ENCODE peak calls at places on chromosomes 5 and 9, in four cellular contexts. G is CD8-positive, alpha-beta T cell; L is A549; M is fibroblast of lung. S is an unnamed sample.

GRCh38 chr5:89308606-89309040 is 425.6 kb upstream of the MEF2C start:
- DNase-seq in G (no peak), L (no peak), M (no peak), S (no peak)

GRCh38 chr5:77876862-77877502 is 100.8 kb upstream of the TBCA start:
- DNase-seq in G (no peak), L (no peak), M (no peak), S (no peak)

GRCh38 chr5:102690910-102691309 is 64.2 kb upstream of the PAM start:
- DNase-seq in G (no peak), L (no peak), M (no peak), S (no peak)

GRCh38 chr9:128097156-128098016 is 29.4 kb downstream of the SLC25A25 start:
- DNase-seq in G (no peak), L (no peak), M (peak; percentile 37), S (no peak)

GRCh38 chr9:19583890-19584289 is 175.1 kb downstream of the ACER2 start:
- DNase-seq in G (no peak), L (no peak), M (no peak), S (no peak)

GRCh38 chr5:178394074-178394473 is 161.5 kb upstream of the PHYKPL start:
- DNase-seq in G (no peak), L (no peak), M (no peak), S (no peak)

GRCh38 chr9:19181556-19181955 is 48.9 kb upstream of the DENND4C start:
- DNase-seq in G (no peak), L (no peak), M (no peak), S (no peak)

GRCh38 chr5:1040571-1040970 is 32.0 kb downstream of the NKD2 start:
- DNase-seq in G (no peak), L (no peak), M (no peak), S (no peak)

GRCh38 chr5:139061274-139061673 is 136.9 kb downstream of the SIL1 start:
- DNase-seq in G (no peak), L (no peak), M (peak; percentile 84), S (peak; percentile 71)

GRCh38 chr5:113902917-113903681 is 389.6 kb downstream of the YTHDC2 start:
- DNase-seq in G (no peak), L (no peak), M (no peak), S (no peak)

GRCh38 chr5:140632366-140633080 is 452 bp downstream of the CD14 start:
- DNase-seq in G (peak; percentile 33), L (no peak), M (peak; percentile 65), S (peak; percentile 9)

GRCh38 chr5:77885501-77885900 is 109.4 kb upstream of the TBCA start:
- DNase-seq in G (no peak), L (no peak), M (no peak), S (no peak)

GRCh38 chr9:128575469-128575868 is 23.1 kb downstream of the SPTAN1 start:
- DNase-seq in G (no peak), L (no peak), M (peak; percentile 60), S (no peak)

GRCh38 chr5:169307648-169308047 is 6.7 kb upstream of the SLIT3 start:
- DNase-seq in G (no peak), L (no peak), M (peak; percentile 69), S (no peak)

GRCh38 chr9:75101004-75101601 is 12.8 kb downstream of the OSTF1 start:
- DNase-seq in G (no peak), L (no peak), M (no peak), S (no peak)

GRCh38 chr9:131641618-131642495 is 96.5 kb downstream of the PRRT1B start:
- DNase-seq in G (no peak), L (peak; percentile 23), M (no peak), S (peak; percentile 54)
- TF ChIP-seq CTCF in G (no peak), L (no peak), M (no peak), S (peak; percentile 25)

GRCh38 chr5:147782053-147783028 is at the start of gene JAKMIP2:
- DNase-seq in G (peak; percentile 70), L (peak; percentile 26), M (peak; percentile 96), S (no peak)
- TF ChIP-seq CTCF in G (no peak), L (no peak), M (no peak), S (no peak)

GRCh38 chr5:149474198-149474597 is 77.0 kb downstream of the CSNK1A1 start:
- DNase-seq in G (no peak), L (no peak), M (no peak), S (no peak)
- TF ChIP-seq CTCF in G (no peak), L (no peak), M (no peak), S (no peak)

DNA sequence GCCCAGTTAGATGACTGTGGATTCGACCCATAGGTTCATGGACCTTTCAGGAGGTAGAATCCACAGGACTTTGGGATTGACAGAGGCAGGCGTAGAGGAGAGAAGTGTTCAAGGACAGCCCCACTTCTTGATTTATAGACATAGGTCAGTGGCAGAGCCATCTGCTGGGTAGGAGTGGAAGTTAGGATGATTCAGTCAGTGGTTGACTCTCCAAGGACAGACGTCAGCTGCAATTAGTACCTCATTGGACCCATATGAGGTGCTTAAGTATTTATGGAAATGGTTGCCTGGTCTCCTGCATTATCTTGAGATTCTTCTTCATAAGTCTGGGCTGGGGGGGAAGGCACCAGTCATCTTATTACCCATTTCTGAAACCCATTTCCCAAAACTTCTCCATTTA is 70.9 kb downstream of the SH3RF2 start:
- DNase-seq in G (no peak), L (peak; percentile 21), M (peak; percentile 50), S (peak; percentile 28)
- TF ChIP-seq CTCF in G (no peak), L (no peak), M (no peak), S (peak; percentile 26)

GRCh38 chr9:16870606-16871357 is at the start of gene BNC2:
- DNase-seq in G (no peak), L (peak; percentile 62), M (peak; percentile 68), S (peak; percentile 13)
- TF ChIP-seq CTCF in G (no peak), L (no peak), M (no peak), S (no peak)

GRCh38 chr9:121267689-121268597 is at the start of gene GSN:
- DNase-seq in G (peak; percentile 43), L (peak; percentile 62), M (peak; percentile 63), S (peak; percentile 45)
- TF ChIP-seq CTCF in G (no peak), L (no peak), M (peak; percentile 2), S (no peak)

GRCh38 chr5:75325242-75325641 is 11.8 kb upstream of the HMGCR start:
- DNase-seq in G (no peak), L (no peak), M (no peak), S (no peak)
- TF ChIP-seq CTCF in G (no peak), L (no peak), M (no peak), S (peak; percentile 40)

DNA sequence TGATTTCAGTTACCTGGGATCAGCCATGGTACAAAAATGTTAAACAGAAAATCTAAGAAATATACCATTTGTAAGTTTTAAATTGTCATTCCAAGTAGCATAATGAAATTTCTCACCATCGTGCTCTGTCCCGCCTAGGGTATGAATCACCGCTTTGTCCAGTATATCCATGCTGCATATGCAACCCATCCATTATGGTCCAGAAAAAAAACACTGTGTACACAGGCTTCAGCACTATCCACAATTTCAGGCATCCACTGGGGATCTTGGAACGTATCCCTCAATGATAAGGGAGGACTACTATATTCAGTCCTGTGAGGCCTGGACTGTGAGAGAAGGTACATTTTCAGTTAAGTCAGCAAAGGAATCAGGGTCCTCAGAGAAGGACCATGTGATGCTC is 37.6 kb upstream of the HNRNPA0 start:
- DNase-seq in G (no peak), L (peak; percentile 5), M (no peak), S (no peak)
- TF ChIP-seq CTCF in G (no peak), L (no peak), M (no peak), S (no peak)

S was measured in HFFc6.